ENCODE peak calls at places on chromosomes 2 and 18, in four cellular contexts. S is IMR-90, A is GM12878, E is HepG2. Z is an unnamed sample.

GRCh38 chr2:105786231-105787230 is 41.8 kb downstream of the NCK2 start:
- DNase-seq in A (no peak), E (no peak), S (no peak), Z (no peak)

GRCh38 chr2:12861344-12861942 is 144.7 kb downstream of the TRIB2 start:
- DNase-seq in E (no peak), A (no peak), S (peak), Z (no peak)

GRCh38 chr18:26215247-26215970 is 10.8 kb upstream of the TAF4B start:
- DNase-seq in S (no peak), E (no peak), A (peak), Z (no peak)

GRCh38 chr2:49621014-49621413 is 466.7 kb upstream of the FSHR start:
- DNase-seq in E (no peak), S (no peak), A (no peak), Z (no peak)

GRCh38 chr2:111618953-111619902 is 264.8 kb downstream of the ANAPC1 start:
- DNase-seq in E (peak), A (no peak), S (no peak), Z (no peak)

GRCh38 chr2:100470898-100471514 is 724 bp downstream of the NMS start:
- DNase-seq in S (peak), A (no peak), E (peak), Z (peak)

GRCh38 chr2:113233593-113234550 is 44.8 kb downstream of the PAX8 start:
- DNase-seq in A (no peak), E (peak), S (peak), Z (no peak)

GRCh38 chr2:6865346-6866238 is at the start of gene CMPK2:
- DNase-seq in E (peak), A (peak), S (peak), Z (no peak)

GRCh38 chr2:10097352-10098148 is 17.3 kb upstream of the CYS1 start:
- DNase-seq in E (peak), A (no peak), S (peak), Z (no peak)

GRCh38 chr18:48222118-48222517 is 187.1 kb downstream of the ZBTB7C start:
- DNase-seq in A (peak), E (peak), S (no peak), Z (no peak)

GRCh38 chr2:203586696-203587095 is 51.6 kb upstream of the RAPH1 start:
- DNase-seq in A (no peak), S (peak), E (no peak), Z (no peak)

GRCh38 chr2:10303174-10303633 is 500 bp downstream of the HPCAL1 start:
- DNase-seq in S (no peak), A (no peak), E (no peak), Z (no peak)

GRCh38 chr2:9360701-9361100 is 62.6 kb downstream of the ITGB1BP1 start:
- DNase-seq in S (no peak), E (no peak), A (no peak), Z (no peak)

GRCh38 chr18:55510809-55511208 is 77.2 kb downstream of the TCF4 start:
- DNase-seq in E (no peak), S (peak), A (no peak), Z (no peak)

DNA sequence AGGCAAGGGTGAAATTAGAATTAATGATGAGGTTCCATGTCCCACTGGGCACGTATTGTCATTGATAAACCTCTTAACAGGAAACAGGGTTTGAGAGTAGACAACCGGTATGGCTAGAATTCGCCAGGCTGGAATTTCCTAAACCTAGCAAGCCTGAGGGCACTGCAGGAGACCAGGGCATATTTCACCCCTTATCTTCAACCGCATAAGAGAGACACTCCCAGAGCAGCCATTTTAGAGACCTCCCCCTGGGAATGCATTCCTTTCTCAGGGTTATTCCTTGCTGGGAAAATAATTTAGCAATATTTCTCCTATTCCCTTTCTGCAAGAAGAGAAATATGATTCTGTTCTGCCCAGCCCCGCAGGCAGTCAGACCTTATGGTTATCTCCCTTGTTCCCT is 334.6 kb upstream of the LYPD1 start:
- DNase-seq in S (no peak), E (no peak), A (no peak), Z (no peak)
- TF ChIP-seq USF2 in S (no peak), E (no peak), A (no peak), Z (no peak)

DNA sequence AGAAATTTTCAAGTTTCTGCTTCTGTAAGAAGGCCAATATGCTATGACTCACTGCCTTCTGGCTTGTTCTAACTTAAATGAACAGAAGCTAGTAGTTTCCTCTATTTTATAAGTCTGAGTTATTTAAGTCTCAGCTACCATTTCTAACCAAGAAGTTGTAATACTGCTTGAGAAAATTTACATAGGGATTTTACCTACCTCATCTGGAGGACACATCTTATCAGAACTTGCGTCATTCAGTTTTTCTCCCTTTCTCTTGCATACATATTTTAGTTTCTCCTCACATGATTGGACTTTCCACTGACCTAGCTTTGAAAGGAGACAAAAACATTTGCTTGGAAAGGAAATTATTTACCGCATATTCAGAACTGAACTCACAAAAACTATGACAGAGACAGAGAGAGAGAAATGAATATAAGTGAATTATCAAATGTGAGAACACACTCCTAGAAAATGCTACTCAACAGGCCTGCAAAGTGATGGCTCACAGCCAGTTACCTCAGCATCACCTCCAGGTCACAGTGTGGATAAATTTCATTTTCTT is 81.1 kb upstream of the CD302 start:
- DNase-seq in S (peak), E (no peak), A (peak), Z (no peak)
- TF ChIP-seq POLR2A in S (no peak), E (no peak), A (no peak), Z (no peak)

DNA sequence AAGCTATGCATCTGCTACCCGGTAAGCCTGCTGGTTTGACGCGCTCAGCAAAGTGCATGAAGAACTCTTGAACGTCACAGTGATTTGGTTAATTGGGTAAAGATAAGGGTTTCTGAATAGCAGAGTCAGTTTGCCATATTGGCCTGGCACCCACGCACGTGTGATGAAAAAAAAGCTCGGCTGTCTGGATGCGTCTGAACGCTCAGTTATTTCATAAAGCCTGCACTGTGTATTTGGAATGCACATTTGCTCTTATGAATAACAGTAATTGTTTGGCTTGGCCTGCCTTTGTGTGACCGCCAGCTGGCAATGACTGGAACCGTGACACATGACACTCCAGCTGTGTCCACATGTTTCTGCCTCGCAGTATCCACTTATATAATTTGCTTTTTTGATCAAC is 129.2 kb upstream of the MEIS1 start:
- DNase-seq in S (peak), A (no peak), E (no peak), Z (no peak)
- TF ChIP-seq USF2 in S (no peak), A (no peak), E (no peak), Z (no peak)

DNA sequence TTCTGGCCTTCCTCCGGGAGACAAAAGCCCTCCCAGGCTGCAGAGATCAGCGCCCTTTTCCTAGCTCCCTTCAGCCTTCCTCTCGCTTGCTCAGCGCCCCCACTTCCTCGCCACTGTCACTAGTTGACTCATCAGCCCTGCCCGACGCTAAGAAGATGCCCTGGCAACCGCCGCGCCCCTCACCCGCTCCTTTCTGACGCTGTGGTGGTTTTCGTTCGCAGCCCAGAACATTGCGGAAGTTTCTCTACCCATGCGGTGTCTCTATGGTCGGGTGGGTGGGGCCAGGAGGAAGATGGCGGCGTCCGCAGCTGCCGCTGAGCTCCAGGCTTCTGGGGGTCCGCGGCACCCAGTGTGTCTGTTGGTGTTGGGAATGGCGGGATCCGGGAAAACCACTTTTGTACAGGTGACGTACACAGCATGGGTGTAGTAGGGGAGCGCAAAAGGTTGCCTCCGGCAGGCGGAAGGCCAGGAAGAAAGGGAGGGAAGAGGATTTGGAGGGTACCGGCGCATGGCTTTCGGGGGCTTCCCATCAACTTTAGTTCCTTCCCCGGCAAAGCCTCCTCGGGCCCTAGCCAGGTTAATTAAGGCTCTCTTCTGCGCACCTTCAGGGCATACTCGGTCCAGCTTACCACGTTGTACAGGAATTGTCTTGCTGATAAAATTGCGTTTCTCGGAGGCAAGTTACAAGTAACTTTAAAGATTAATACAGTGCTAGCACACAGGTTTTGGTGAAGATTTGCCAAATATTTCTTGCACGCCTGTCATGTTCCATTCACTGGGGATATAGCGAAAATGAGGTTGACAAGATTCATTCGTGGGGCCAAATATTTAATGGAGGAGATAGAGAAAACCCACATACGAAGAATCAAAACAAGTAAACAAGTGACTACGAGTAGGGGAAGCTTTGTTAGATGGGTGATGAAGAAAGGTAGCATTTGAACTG is at the start of the genes CCDC121 and GPN1:
- DNase-seq in E (peak), A (peak), S (peak), Z (peak)
- TF ChIP-seq POLR2A in E (peak), A (peak), S (peak), Z (peak)

GRCh38 chr18:74595425-74595824 is 2.2 kb upstream of the ZNF407 start:
- DNase-seq in E (no peak), S (no peak), A (no peak), Z (no peak)

GRCh38 chr18:74597662-74598349 is at the start of gene ZNF407:
- DNase-seq in A (peak), S (peak), E (peak), Z (peak)

GRCh38 chr18:74598350-74599001 is 806 bp downstream of the ZNF407 start:
- DNase-seq in A (no peak), S (peak), E (peak), Z (no peak)

DNA sequence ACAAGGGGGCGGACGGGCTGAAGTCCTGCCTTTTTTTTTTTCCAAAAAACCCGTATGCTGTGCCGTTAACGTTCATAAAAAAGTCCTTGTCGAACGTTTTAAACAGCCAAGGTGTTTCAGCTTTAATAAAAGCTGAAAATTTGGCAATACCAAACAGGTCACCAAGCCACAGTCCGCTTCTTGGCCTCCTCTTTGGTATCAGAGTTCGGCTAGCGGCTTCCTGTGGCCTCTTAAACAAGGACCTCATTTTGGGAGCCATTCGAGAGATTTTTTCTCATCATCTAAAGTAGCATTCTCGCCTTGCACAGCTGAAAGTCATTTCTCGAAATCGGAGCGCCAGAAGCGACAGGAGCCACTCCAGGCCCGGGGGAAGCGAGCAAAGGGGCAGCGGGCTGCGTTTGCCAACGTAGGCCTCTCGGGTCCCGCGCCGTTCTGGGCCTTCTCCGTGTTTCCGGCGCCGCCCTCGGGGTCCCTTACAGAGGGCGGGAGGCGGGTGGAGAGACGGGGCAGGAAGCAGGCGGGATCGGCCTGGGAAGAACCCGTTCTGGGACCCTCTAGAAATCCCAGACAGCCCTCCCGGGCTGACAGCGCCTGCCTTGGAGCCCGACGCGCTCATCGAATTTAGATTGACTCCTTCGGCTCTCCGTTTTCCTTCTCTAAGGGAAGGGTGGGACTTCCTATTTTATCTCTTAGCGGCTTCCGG is 560 bp upstream of the ZNF407 start:
- DNase-seq in E (peak), A (no peak), S (peak), Z (peak)
- TF ChIP-seq USF2 in E (no peak), A (no peak), S (no peak), Z (no peak)